ENCODE peak calls at places on chromosomes 11 and 22, in five cellular contexts. X is pancreas, J is cardiac muscle cell, D is sigmoid colon, N is H9. W is an unnamed sample.

GRCh38 chr22:23684051-23684450 is 6.8 kb upstream of the RGL4 start:
- DNase-seq in X (no peak), J (no peak), D (no peak), N (no peak), W (no peak)

GRCh38 chr22:41672780-41673509 is 15.7 kb downstream of the SNU13 start:
- DNase-seq in X (no peak), J (no peak), D (no peak), N (no peak), W (no peak)

GRCh38 chr22:22216450-22216959 is 28.1 kb upstream of the VPREB1 start:
- DNase-seq in X (no peak), J (no peak), D (no peak), N (no peak), W (no peak)

GRCh38 chr11:109735139-109735538 is 313.1 kb downstream of the C11orf87 start:
- DNase-seq in X (no peak), J (no peak), D (no peak), N (no peak), W (no peak)

GRCh38 chr22:29268511-29269229 is 602 bp downstream of the EWSR1 start:
- DNase-seq in X (peak; percentile 71), J (peak; percentile 86), D (peak; percentile 87), N (no peak), W (peak; percentile 59)

GRCh38 chr11:69899957-69900821 is 81.0 kb upstream of the FGF3 start:
- DNase-seq in X (peak; percentile 65), J (peak; percentile 23), D (no peak), N (no peak), W (peak; percentile 22)

GRCh38 chr11:11871991-11872401 is 30.2 kb downstream of the USP47 start:
- DNase-seq in X (no peak), J (no peak), D (no peak), N (no peak), W (no peak)

GRCh38 chr11:121416909-121417567 is 35.1 kb upstream of the SORL1 start:
- DNase-seq in X (peak; percentile 74), J (peak; percentile 98), D (peak; percentile 93), N (no peak), W (no peak)

GRCh38 chr11:34178422-34178821 is 73.0 kb downstream of the NAT10 start:
- DNase-seq in X (no peak), J (no peak), D (no peak), N (no peak), W (no peak)

GRCh38 chr11:61780581-61781162 is 11.7 kb downstream of the TMEM258 start:
- DNase-seq in X (no peak), J (no peak), D (no peak), N (no peak), W (no peak)

GRCh38 chr11:2769779-2770555 is 70.2 kb upstream of the KCNQ1OT1 start:
- DNase-seq in X (peak; percentile 5), J (no peak), D (peak; percentile 54), N (no peak), W (peak; percentile 7)

GRCh38 chr11:41392591-41392990 is 66.9 kb downstream of the LRRC4C start:
- DNase-seq in X (no peak), J (no peak), D (no peak), N (peak; percentile 31), W (no peak)

GRCh38 chr11:113256431-113257227 is 57.8 kb upstream of the TTC12 start:
- DNase-seq in X (no peak), J (no peak), D (no peak), N (no peak), W (no peak)

GRCh38 chr11:62647609-62648005 is 1.2 kb upstream of the GANAB start:
- DNase-seq in X (no peak), J (no peak), D (no peak), N (no peak), W (no peak)

GRCh38 chr11:44065851-44066731 is at the start of gene ACCS:
- DNase-seq in X (peak; percentile 94), J (peak; percentile 98), D (peak; percentile 98), N (peak; percentile 95), W (peak; percentile 92)

GRCh38 chr22:22810018-22810427 is 77.6 kb upstream of the IGLL5 start:
- DNase-seq in X (peak; percentile 39), J (peak; percentile 45), D (no peak), N (peak; percentile 80), W (no peak)

GRCh38 chr22:46764779-46765485 is 2.5 kb downstream of the TBC1D22A start:
- DNase-seq in X (peak; percentile 70), J (no peak), D (no peak), N (no peak), W (no peak)

GRCh38 chr11:57432714-57433163 is 5.8 kb upstream of the SLC43A3 start:
- DNase-seq in X (no peak), J (peak; percentile 95), D (no peak), N (no peak), W (no peak)

GRCh38 chr11:118462178-118462577 is 25.9 kb downstream of the KMT2A start:
- DNase-seq in X (no peak), J (no peak), D (no peak), N (no peak), W (no peak)

GRCh38 chr22:41873391-41873790 is 40.5 kb downstream of the SREBF2 start:
- DNase-seq in X (no peak), J (no peak), D (no peak), N (no peak), W (no peak)

GRCh38 chr22:30605449-30606110 is 1.4 kb upstream of the TCN2 start:
- DNase-seq in X (peak; percentile 63), J (peak; percentile 61), D (no peak), N (peak; percentile 60), W (peak; percentile 54)

GRCh38 chr11:130609121-130610035 is 160.9 kb downstream of the ADAMTS15 start:
- DNase-seq in X (peak; percentile 21), J (peak; percentile 95), D (peak; percentile 94), N (peak; percentile 47), W (no peak)

GRCh38 chr11:107565219-107565937 is at the start of gene ALKBH8:
- DNase-seq in X (peak; percentile 65), J (peak; percentile 72), D (peak; percentile 84), N (peak; percentile 74), W (peak; percentile 84)

GRCh38 chr22:36873614-36874308 is 13.0 kb downstream of the NCF4 start:
- DNase-seq in X (peak; percentile 50), J (peak; percentile 90), D (no peak), N (peak; percentile 50), W (peak; percentile 37)
- TF ChIP-seq CTCF in X (peak; percentile 41), J (peak; percentile 76), D (peak; percentile 63), N (peak; percentile 61), W (no peak)

DNA sequence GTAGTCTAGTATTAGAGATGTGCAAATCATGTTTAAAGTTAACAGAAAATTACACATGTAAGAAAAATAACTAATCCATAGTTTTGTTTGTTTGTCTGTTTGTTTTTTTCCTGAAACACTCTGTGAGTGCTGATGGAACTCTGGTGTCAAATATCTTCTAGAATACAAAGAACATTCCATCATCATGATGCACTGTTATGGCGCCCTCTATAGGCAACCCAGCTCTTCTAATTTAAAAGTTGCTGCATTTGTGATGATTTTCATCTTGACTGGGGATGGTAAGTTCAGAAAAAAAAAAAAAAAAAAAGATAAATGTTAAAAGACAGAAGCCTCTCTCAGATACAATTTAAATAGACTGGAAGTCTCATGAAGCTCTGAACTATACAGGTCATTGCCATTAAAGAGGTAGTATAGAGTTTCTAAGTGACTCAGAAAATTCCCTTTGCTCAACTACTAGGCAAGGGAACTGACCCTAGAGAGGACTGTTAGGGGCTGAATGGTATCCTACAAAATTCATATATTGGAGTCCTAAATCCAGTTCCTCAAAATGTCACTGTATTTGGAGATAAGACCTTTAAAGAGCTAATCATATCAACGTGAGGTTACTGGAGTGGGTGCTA is 597.2 kb upstream of the ANO3 start:
- DNase-seq in X (no peak), J (peak; percentile 42), D (no peak), N (no peak), W (no peak)
- TF ChIP-seq CTCF in X (no peak), J (peak; percentile 52), D (no peak), N (peak; percentile 73), W (peak; percentile 48)

DNA sequence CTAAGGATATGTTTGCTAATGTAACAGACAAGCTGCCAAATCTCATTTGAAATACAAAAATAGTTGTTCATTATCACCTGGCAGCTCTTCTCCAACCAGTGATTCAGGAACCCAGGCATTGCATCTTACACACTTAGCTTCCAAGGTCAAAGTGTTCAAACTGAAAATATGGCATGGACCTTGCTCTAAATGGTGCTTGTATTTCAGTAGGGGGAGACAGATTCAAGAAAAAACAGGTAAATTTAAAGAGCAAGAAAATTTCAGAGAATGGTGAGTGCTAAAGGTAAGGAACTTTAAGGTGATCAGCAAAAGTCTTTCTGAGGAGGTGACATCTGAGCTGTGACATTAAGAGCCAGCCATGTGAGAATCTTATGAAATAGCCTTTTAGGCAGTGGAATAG is 82.8 kb upstream of the E2F8 start:
- DNase-seq in X (no peak), J (peak; percentile 16), D (no peak), N (no peak), W (no peak)
- TF ChIP-seq CTCF in X (no peak), J (peak; percentile 33), D (no peak), N (peak; percentile 31), W (no peak)

GRCh38 chr22:39518996-39519680 is 1.2 kb upstream of the ATF4 start:
- DNase-seq in X (no peak), J (peak; percentile 42), D (no peak), N (no peak), W (peak; percentile 54)

GRCh38 chr22:39520054-39520873 is at the start of gene ATF4:
- DNase-seq in X (peak; percentile 98), J (peak; percentile 100), D (peak; percentile 99), N (peak; percentile 98), W (peak; percentile 93)

GRCh38 chr22:39520874-39521857 is 804 bp downstream of the ATF4 start:
- DNase-seq in X (peak; percentile 82), J (peak; percentile 86), D (peak; percentile 93), N (no peak), W (peak; percentile 84)

GRCh38 chr22:39518124-39518786 is 2.1 kb upstream of the ATF4 start:
- DNase-seq in X (no peak), J (peak; percentile 79), D (no peak), N (no peak), W (no peak)

DNA sequence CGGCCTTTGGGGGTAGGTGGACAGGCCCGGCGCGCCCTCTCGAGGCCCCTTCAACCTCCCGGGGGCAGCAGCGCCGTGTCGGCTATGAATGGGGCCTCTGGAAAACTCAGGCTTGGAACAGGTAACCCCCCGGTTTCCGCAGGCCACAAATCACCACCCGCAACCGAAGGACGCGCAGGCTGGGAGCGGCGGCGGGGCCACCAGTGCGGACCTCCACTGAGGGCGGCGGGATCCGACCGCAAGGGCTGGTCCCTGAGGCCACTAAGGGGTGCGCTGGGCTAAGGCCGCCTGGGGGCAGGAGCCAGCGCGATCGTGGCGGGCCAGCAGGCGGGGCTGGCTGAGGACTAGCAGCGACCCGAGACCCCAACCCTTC is 695 bp upstream of the ATF4 start:
- DNase-seq in X (no peak), J (peak; percentile 68), D (peak; percentile 87), N (peak; percentile 65), W (peak; percentile 68)
- TF ChIP-seq CTCF in X (no peak), J (peak; percentile 43), D (no peak), N (peak; percentile 48), W (no peak)